ENCODE peak calls at places on chromosomes 13 and 19, in nine cellular contexts. One of them, this sample, is unnamed.

GRCh38 chr19:13154911-13155471 is 4.8 kb downstream of the IER2 start:
- DNase-seq in sigmoid colon: peak; percentile 90
- DNase-seq in HCT116: peak; percentile 91
- DNase-seq in GM12878: no peak
- DNase-seq in vagina: no peak
- DNase-seq in prostate gland: peak; percentile 91
- DNase-seq in H1: no peak
- DNase-seq in transverse colon: peak; percentile 92
- DNase-seq in HepG2: peak; percentile 75
- DNase-seq in this sample: no peak

GRCh38 chr13:97974773-97975172 is 21.3 kb downstream of the IPO5 start:
- DNase-seq in sigmoid colon: no peak
- DNase-seq in HCT116: no peak
- DNase-seq in GM12878: no peak
- DNase-seq in vagina: no peak
- DNase-seq in prostate gland: no peak
- DNase-seq in H1: no peak
- DNase-seq in transverse colon: no peak
- DNase-seq in HepG2: no peak
- DNase-seq in this sample: no peak

GRCh38 chr19:31127132-31127967 is 221.9 kb downstream of the TSHZ3 start:
- DNase-seq in sigmoid colon: peak; percentile 68
- DNase-seq in HCT116: no peak
- DNase-seq in GM12878: no peak
- DNase-seq in vagina: no peak
- DNase-seq in prostate gland: peak; percentile 36
- DNase-seq in H1: peak; percentile 21
- DNase-seq in transverse colon: peak; percentile 24
- DNase-seq in HepG2: no peak
- DNase-seq in this sample: no peak

GRCh38 chr13:25699600-25699999 is 327.8 kb downstream of the ATP8A2 start:
- DNase-seq in sigmoid colon: no peak
- DNase-seq in HCT116: no peak
- DNase-seq in GM12878: no peak
- DNase-seq in vagina: no peak
- DNase-seq in prostate gland: no peak
- DNase-seq in H1: no peak
- DNase-seq in transverse colon: no peak
- DNase-seq in HepG2: no peak
- DNase-seq in this sample: no peak

GRCh38 chr19:17687141-17687856 is 855 bp downstream of the UNC13A start:
- DNase-seq in sigmoid colon: no peak
- DNase-seq in HCT116: no peak
- DNase-seq in GM12878: no peak
- DNase-seq in vagina: no peak
- DNase-seq in prostate gland: no peak
- DNase-seq in H1: no peak
- DNase-seq in transverse colon: no peak
- DNase-seq in HepG2: no peak
- DNase-seq in this sample: no peak

GRCh38 chr19:12948597-12949362 is 3.1 kb downstream of the RAD23A start:
- DNase-seq in sigmoid colon: no peak
- DNase-seq in HCT116: no peak
- DNase-seq in GM12878: no peak
- DNase-seq in vagina: no peak
- DNase-seq in prostate gland: no peak
- DNase-seq in H1: no peak
- DNase-seq in transverse colon: no peak
- DNase-seq in HepG2: no peak
- DNase-seq in this sample: no peak

GRCh38 chr19:34254552-34255432 is at the start of gene GARRE1:
- DNase-seq in sigmoid colon: peak; percentile 68
- DNase-seq in HCT116: no peak
- DNase-seq in GM12878: no peak
- DNase-seq in vagina: no peak
- DNase-seq in prostate gland: peak; percentile 82
- DNase-seq in H1: no peak
- DNase-seq in transverse colon: peak; percentile 46
- DNase-seq in HepG2: no peak
- DNase-seq in this sample: no peak

GRCh38 chr19:32309711-32310390 is 35.6 kb upstream of the ZNF507 start:
- DNase-seq in sigmoid colon: no peak
- DNase-seq in HCT116: no peak
- DNase-seq in GM12878: no peak
- DNase-seq in vagina: peak; percentile 67
- DNase-seq in prostate gland: no peak
- DNase-seq in H1: no peak
- DNase-seq in transverse colon: no peak
- DNase-seq in HepG2: no peak
- DNase-seq in this sample: no peak

GRCh38 chr13:75641026-75641425 is 4.9 kb downstream of the LMO7 start:
- DNase-seq in sigmoid colon: no peak
- DNase-seq in HCT116: no peak
- DNase-seq in GM12878: no peak
- DNase-seq in vagina: no peak
- DNase-seq in prostate gland: no peak
- DNase-seq in H1: no peak
- DNase-seq in transverse colon: no peak
- DNase-seq in HepG2: no peak
- DNase-seq in this sample: no peak

GRCh38 chr13:75645141-75645540 is 9.0 kb downstream of the LMO7 start:
- DNase-seq in sigmoid colon: no peak
- DNase-seq in HCT116: no peak
- DNase-seq in GM12878: no peak
- DNase-seq in vagina: no peak
- DNase-seq in prostate gland: no peak
- DNase-seq in H1: no peak
- DNase-seq in transverse colon: no peak
- DNase-seq in HepG2: no peak
- DNase-seq in this sample: no peak

GRCh38 chr13:75643693-75644092 is 7.6 kb downstream of the LMO7 start:
- DNase-seq in sigmoid colon: no peak
- DNase-seq in HCT116: no peak
- DNase-seq in GM12878: no peak
- DNase-seq in vagina: no peak
- DNase-seq in prostate gland: no peak
- DNase-seq in H1: no peak
- DNase-seq in transverse colon: no peak
- DNase-seq in HepG2: no peak
- DNase-seq in this sample: no peak

GRCh38 chr13:75639426-75639825 is 3.3 kb downstream of the LMO7 start:
- DNase-seq in sigmoid colon: no peak
- DNase-seq in HCT116: no peak
- DNase-seq in GM12878: peak; percentile 54
- DNase-seq in vagina: no peak
- DNase-seq in prostate gland: no peak
- DNase-seq in H1: no peak
- DNase-seq in transverse colon: no peak
- DNase-seq in HepG2: no peak
- DNase-seq in this sample: no peak

GRCh38 chr13:75643182-75643581 is 7.1 kb downstream of the LMO7 start:
- DNase-seq in sigmoid colon: no peak
- DNase-seq in HCT116: no peak
- DNase-seq in GM12878: no peak
- DNase-seq in vagina: no peak
- DNase-seq in prostate gland: no peak
- DNase-seq in H1: no peak
- DNase-seq in transverse colon: no peak
- DNase-seq in HepG2: no peak
- DNase-seq in this sample: no peak
- TF ChIP-seq POLR2A in sigmoid colon: no peak
- TF ChIP-seq POLR2A in HCT116: no peak
- TF ChIP-seq POLR2A in GM12878: no peak
- TF ChIP-seq POLR2A in vagina: no peak
- TF ChIP-seq POLR2A in prostate gland: no peak
- TF ChIP-seq POLR2A in H1: no peak
- TF ChIP-seq POLR2A in transverse colon: no peak
- TF ChIP-seq POLR2A in HepG2: no peak
- TF ChIP-seq POLR2A in this sample: no peak

GRCh38 chr19:55591555-55591954 is 7.8 kb downstream of the FIZ1 start:
- DNase-seq in sigmoid colon: no peak
- DNase-seq in HCT116: no peak
- DNase-seq in GM12878: no peak
- DNase-seq in vagina: no peak
- DNase-seq in prostate gland: no peak
- DNase-seq in H1: no peak
- DNase-seq in transverse colon: no peak
- DNase-seq in HepG2: no peak
- DNase-seq in this sample: no peak
- TF ChIP-seq POLR2AphosphoS5 in sigmoid colon: no peak
- TF ChIP-seq POLR2AphosphoS5 in HCT116: no peak
- TF ChIP-seq POLR2AphosphoS5 in GM12878: no peak
- TF ChIP-seq POLR2AphosphoS5 in vagina: no peak
- TF ChIP-seq POLR2AphosphoS5 in prostate gland: no peak
- TF ChIP-seq POLR2AphosphoS5 in H1: peak; percentile 42
- TF ChIP-seq POLR2AphosphoS5 in transverse colon: no peak
- TF ChIP-seq POLR2AphosphoS5 in HepG2: no peak
- TF ChIP-seq POLR2AphosphoS5 in this sample: no peak

GRCh38 chr19:5679289-5680082 is 830 bp downstream of the MICOS13 start:
- DNase-seq in sigmoid colon: peak; percentile 77
- DNase-seq in HCT116: no peak
- DNase-seq in GM12878: no peak
- DNase-seq in vagina: no peak
- DNase-seq in prostate gland: no peak
- DNase-seq in H1: no peak
- DNase-seq in transverse colon: peak; percentile 20
- DNase-seq in HepG2: no peak
- DNase-seq in this sample: no peak

GRCh38 chr19:5681446-5682292 is 842 bp downstream of the HSD11B1L start:
- DNase-seq in sigmoid colon: no peak
- DNase-seq in HCT116: no peak
- DNase-seq in GM12878: no peak
- DNase-seq in vagina: no peak
- DNase-seq in prostate gland: no peak
- DNase-seq in H1: no peak
- DNase-seq in transverse colon: no peak
- DNase-seq in HepG2: no peak
- DNase-seq in this sample: no peak

GRCh38 chr19:5682293-5682592 is 1.4 kb downstream of the HSD11B1L start:
- DNase-seq in sigmoid colon: no peak
- DNase-seq in HCT116: no peak
- DNase-seq in GM12878: no peak
- DNase-seq in vagina: no peak
- DNase-seq in prostate gland: no peak
- DNase-seq in H1: no peak
- DNase-seq in transverse colon: no peak
- DNase-seq in HepG2: no peak
- DNase-seq in this sample: no peak

GRCh38 chr19:5680083-5680436 is 256 bp downstream of the MICOS13 start:
- DNase-seq in sigmoid colon: peak; percentile 79
- DNase-seq in HCT116: no peak
- DNase-seq in GM12878: no peak
- DNase-seq in vagina: no peak
- DNase-seq in prostate gland: no peak
- DNase-seq in H1: no peak
- DNase-seq in transverse colon: peak; percentile 50
- DNase-seq in HepG2: no peak
- DNase-seq in this sample: no peak

GRCh38 chr19:5680437-5681368 is at the start of the genes HSD11B1L and MICOS13:
- DNase-seq in sigmoid colon: peak; percentile 99
- DNase-seq in HCT116: peak; percentile 97
- DNase-seq in GM12878: peak; percentile 95
- DNase-seq in vagina: peak; percentile 97
- DNase-seq in prostate gland: peak; percentile 99
- DNase-seq in H1: peak; percentile 97
- DNase-seq in transverse colon: peak; percentile 99
- DNase-seq in HepG2: peak; percentile 97
- DNase-seq in this sample: peak; percentile 98
- TF ChIP-seq POLR2A in sigmoid colon: no peak
- TF ChIP-seq POLR2A in HCT116: peak; percentile 68
- TF ChIP-seq POLR2A in GM12878: peak; percentile 90
- TF ChIP-seq POLR2A in vagina: no peak
- TF ChIP-seq POLR2A in prostate gland: peak; percentile 55
- TF ChIP-seq POLR2A in H1: no peak
- TF ChIP-seq POLR2A in transverse colon: peak; percentile 43
- TF ChIP-seq POLR2A in HepG2: peak; percentile 79
- TF ChIP-seq POLR2A in this sample: peak; percentile 82

GRCh38 chr19:1263198-1263597 is 5.9 kb upstream of the CIRBP start:
- DNase-seq in sigmoid colon: no peak
- DNase-seq in HCT116: no peak
- DNase-seq in GM12878: no peak
- DNase-seq in vagina: no peak
- DNase-seq in prostate gland: no peak
- DNase-seq in H1: no peak
- DNase-seq in transverse colon: no peak
- DNase-seq in HepG2: no peak
- DNase-seq in this sample: no peak

GRCh38 chr19:1265611-1266115 is 3.5 kb upstream of the CIRBP start:
- DNase-seq in sigmoid colon: peak; percentile 92
- DNase-seq in HCT116: no peak
- DNase-seq in GM12878: no peak
- DNase-seq in vagina: no peak
- DNase-seq in prostate gland: peak; percentile 38
- DNase-seq in H1: no peak
- DNase-seq in transverse colon: peak; percentile 64
- DNase-seq in HepG2: no peak
- DNase-seq in this sample: no peak

GRCh38 chr19:1266818-1267440 is 2.2 kb upstream of the CIRBP start:
- DNase-seq in sigmoid colon: peak; percentile 88
- DNase-seq in HCT116: no peak
- DNase-seq in GM12878: no peak
- DNase-seq in vagina: no peak
- DNase-seq in prostate gland: peak; percentile 61
- DNase-seq in H1: no peak
- DNase-seq in transverse colon: peak; percentile 82
- DNase-seq in HepG2: no peak
- DNase-seq in this sample: no peak

GRCh38 chr19:1266116-1266817 is 2.9 kb upstream of the CIRBP start:
- DNase-seq in sigmoid colon: peak; percentile 94
- DNase-seq in HCT116: no peak
- DNase-seq in GM12878: no peak
- DNase-seq in vagina: no peak
- DNase-seq in prostate gland: peak; percentile 73
- DNase-seq in H1: no peak
- DNase-seq in transverse colon: peak; percentile 95
- DNase-seq in HepG2: peak; percentile 80
- DNase-seq in this sample: peak; percentile 81

DNA sequence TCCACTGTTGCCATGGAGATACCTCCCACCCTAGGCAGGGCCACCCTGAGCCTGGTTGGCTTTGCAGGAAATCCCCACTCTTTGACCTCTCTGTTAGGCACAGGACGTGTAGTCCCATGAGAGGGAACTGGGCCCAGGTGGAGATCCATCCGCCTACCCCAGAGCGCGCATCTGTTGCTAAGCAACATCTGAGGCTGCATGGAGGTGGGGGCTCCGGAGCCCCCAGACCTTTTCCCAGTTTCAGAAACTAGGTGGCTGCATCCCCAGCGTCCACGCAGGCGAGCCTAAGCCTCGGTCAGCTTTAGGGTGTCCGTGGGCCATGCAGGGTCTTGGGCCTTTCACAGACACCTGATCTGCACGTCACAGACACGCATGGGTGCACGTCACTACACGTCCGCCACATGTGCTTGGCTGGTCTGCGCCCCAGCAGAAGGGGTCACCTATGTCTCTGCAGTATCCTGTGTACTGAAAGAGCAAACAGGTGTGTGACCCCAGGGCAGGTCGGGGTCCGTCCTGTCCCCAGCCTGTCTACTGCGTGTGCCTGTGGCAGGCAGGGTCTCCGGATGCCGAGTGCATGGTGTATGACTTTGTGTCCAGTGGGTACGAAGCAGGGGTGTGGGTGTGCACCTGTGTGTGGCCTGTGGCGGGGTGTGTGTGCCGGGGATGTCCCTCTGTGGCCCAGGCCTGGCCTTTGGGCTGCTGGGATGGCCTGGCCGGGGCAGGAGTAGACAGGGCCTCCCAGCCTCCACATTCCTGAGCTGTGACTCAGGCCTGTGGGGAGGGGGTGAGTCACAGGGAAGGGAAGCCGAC is 4.1 kb upstream of the CIRBP start:
- DNase-seq in sigmoid colon: peak; percentile 93
- DNase-seq in HCT116: no peak
- DNase-seq in GM12878: no peak
- DNase-seq in vagina: no peak
- DNase-seq in prostate gland: peak; percentile 23
- DNase-seq in H1: no peak
- DNase-seq in transverse colon: peak; percentile 79
- DNase-seq in HepG2: peak; percentile 84
- DNase-seq in this sample: no peak
- TF ChIP-seq POLR2AphosphoS5 in sigmoid colon: no peak
- TF ChIP-seq POLR2AphosphoS5 in HCT116: peak; percentile 43
- TF ChIP-seq POLR2AphosphoS5 in GM12878: no peak
- TF ChIP-seq POLR2AphosphoS5 in vagina: no peak
- TF ChIP-seq POLR2AphosphoS5 in prostate gland: peak; percentile 36
- TF ChIP-seq POLR2AphosphoS5 in H1: no peak
- TF ChIP-seq POLR2AphosphoS5 in transverse colon: peak; percentile 64
- TF ChIP-seq POLR2AphosphoS5 in HepG2: no peak
- TF ChIP-seq POLR2AphosphoS5 in this sample: no peak

This sample was measured in GM12891.